ENCODE peak calls at places on chromosomes 3 and 15, in six cellular contexts. X is fibroblast of lung, P is OCI-M1, R is AG04450, D is hypothalamus, W is SK-N-DZ. L is an unnamed sample.

GRCh38 chr3:96900059-96900458 is 85.7 kb downstream of the EPHA6 start:
- DNase-seq in X (no peak), P (no peak), R (no peak), D (no peak), W (no peak), L (no peak)

GRCh38 chr3:194487289-194488006 is 646 bp upstream of the ATP13A3 start:
- DNase-seq in X (no peak), P (peak; percentile 73), R (no peak), D (peak; percentile 20), W (no peak), L (no peak)

GRCh38 chr3:172040976-172041963 is 1.9 kb downstream of the FNDC3B start:
- DNase-seq in X (peak; percentile 55), P (peak; percentile 44), R (no peak), D (no peak), W (peak; percentile 34), L (no peak)

GRCh38 chr3:57803647-57804081 is 47.6 kb downstream of the SLMAP start:
- DNase-seq in X (peak; percentile 94), P (no peak), R (peak; percentile 78), D (no peak), W (no peak), L (no peak)

GRCh38 chr3:116579843-116580242 is 129.7 kb upstream of the TUSC7 start:
- DNase-seq in X (peak; percentile 31), P (peak; percentile 35), R (no peak), D (no peak), W (peak; percentile 11), L (no peak)

GRCh38 chr3:150335631-150336030 is 72.5 kb upstream of the TSC22D2 start:
- DNase-seq in X (no peak), P (no peak), R (no peak), D (no peak), W (no peak), L (no peak)

GRCh38 chr15:80588801-80589200 is 106.3 kb upstream of the ABHD17C start:
- DNase-seq in X (peak; percentile 86), P (peak; percentile 2), R (peak; percentile 95), D (no peak), W (no peak), L (no peak)

GRCh38 chr3:123522666-123523412 is 62.0 kb downstream of the HACD2 start:
- DNase-seq in X (no peak), P (no peak), R (no peak), D (no peak), W (no peak), L (no peak)

GRCh38 chr15:92322566-92323355 is 70.9 kb upstream of the ST8SIA2 start:
- DNase-seq in X (no peak), P (no peak), R (no peak), D (no peak), W (no peak), L (no peak)

GRCh38 chr3:159765025-159765859 is 223.4 kb upstream of the IL12A start:
- DNase-seq in X (peak; percentile 95), P (no peak), R (peak; percentile 87), D (peak; percentile 42), W (peak; percentile 85), L (no peak)

GRCh38 chr3:49454457-49454856 is 15.6 kb upstream of the DAG1 start:
- DNase-seq in X (no peak), P (peak; percentile 29), R (no peak), D (no peak), W (peak; percentile 40), L (no peak)

GRCh38 chr3:195577645-195578177 is 6.0 kb downstream of the APOD start:
- DNase-seq in X (no peak), P (no peak), R (no peak), D (no peak), W (no peak), L (no peak)

GRCh38 chr3:104631254-104631653 is 735.5 kb upstream of the ALCAM start:
- DNase-seq in X (no peak), P (no peak), R (no peak), D (no peak), W (no peak), L (no peak)

GRCh38 chr3:170640737-170641171 is 54.9 kb upstream of the SLC7A14 start:
- DNase-seq in X (no peak), P (no peak), R (no peak), D (peak; percentile 31), W (no peak), L (no peak)

GRCh38 chr3:152060701-152061100 is 187.3 kb downstream of the SUCNR1 start:
- DNase-seq in X (peak; percentile 5), P (no peak), R (no peak), D (no peak), W (no peak), L (no peak)

GRCh38 chr3:122301063-122301462 is 24.0 kb upstream of the CSTA start:
- DNase-seq in X (no peak), P (no peak), R (no peak), D (no peak), W (no peak), L (no peak)

GRCh38 chr3:172478116-172478515 is 29.9 kb upstream of the GHSR start:
- DNase-seq in X (no peak), P (no peak), R (no peak), D (no peak), W (no peak), L (no peak)

GRCh38 chr3:138949002-138949418 is 2.0 kb downstream of the FOXL2NB start:
- DNase-seq in X (no peak), P (no peak), R (no peak), D (no peak), W (no peak), L (no peak)

GRCh38 chr3:52483081-52483480 is 12.1 kb upstream of the STAB1 start:
- DNase-seq in X (no peak), P (no peak), R (no peak), D (no peak), W (no peak), L (no peak)

GRCh38 chr15:99911824-99912223 is 178.6 kb upstream of the LYSMD4 start:
- DNase-seq in X (peak; percentile 18), P (peak; percentile 66), R (no peak), D (no peak), W (no peak), L (no peak)

GRCh38 chr3:123298903-123299302 is 97.2 kb downstream of the SEC22A start:
- DNase-seq in X (peak; percentile 3), P (peak; percentile 63), R (no peak), D (no peak), W (no peak), L (no peak)

GRCh38 chr3:150069158-150069536 is 98.5 kb upstream of the PFN2 start:
- DNase-seq in X (no peak), P (no peak), R (no peak), D (no peak), W (no peak), L (no peak)

GRCh38 chr3:183369117-183369516 is 59.3 kb downstream of the MCF2L2 start:
- DNase-seq in X (no peak), P (peak; percentile 95), R (no peak), D (no peak), W (no peak), L (no peak)

GRCh38 chr15:37758412-37758811 is 176.0 kb upstream of the TMCO5A start:
- DNase-seq in X (no peak), P (no peak), R (no peak), D (no peak), W (no peak), L (no peak)

GRCh38 chr15:39629376-39629775 is 48.5 kb downstream of the THBS1 start:
- DNase-seq in X (no peak), P (no peak), R (no peak), D (no peak), W (no peak), L (no peak)

GRCh38 chr3:179196098-179196497 is 47.9 kb downstream of the PIK3CA start:
- DNase-seq in X (peak; percentile 86), P (peak; percentile 28), R (peak; percentile 71), D (no peak), W (no peak), L (no peak)